ENCODE peak calls at places on chromosome 1, in five cellular contexts. W is stimulated activated CD4-positive, alpha-beta T cell treated with anti-CD3 and anti-CD28 coated beads, Interleukin-12 subunit alpha, Interleukin-12 subunit beta, amount 100 ng/mL, for 4 hours; Z is hepatic stellate cell; N is endothelial cell; L is left ventricle myocardium inferior. Q is an unnamed sample.

GRCh38 chr1:154752273-154753030 is 117.6 kb downstream of the KCNN3 start:
- DNase-seq in W (no peak), Z (no peak), N (no peak), L (no peak), Q (no peak)

GRCh38 chr1:58754056-58754613 is 29.7 kb downstream of the JUN start:
- DNase-seq in W (no peak), Z (no peak), N (no peak), L (no peak), Q (no peak)

GRCh38 chr1:44655609-44656008 is 18.7 kb downstream of the TMEM53 start:
- DNase-seq in W (no peak), Z (peak; percentile 58), N (peak; percentile 49), L (no peak), Q (peak; percentile 56)

GRCh38 chr1:71413441-71414170 is 332.8 kb upstream of the ZRANB2 start:
- DNase-seq in W (no peak), Z (no peak), N (no peak), L (no peak), Q (no peak)

GRCh38 chr1:9400425-9401079 is 107.9 kb downstream of the SPSB1 start:
- DNase-seq in W (no peak), Z (no peak), N (no peak), L (no peak), Q (no peak)

GRCh38 chr1:81114191-81114590 is 686.5 kb upstream of the ADGRL2 start:
- DNase-seq in W (no peak), Z (no peak), N (no peak), L (no peak), Q (no peak)

GRCh38 chr1:165355977-165356811 is at the start of gene LMX1A:
- DNase-seq in W (no peak), Z (no peak), N (peak; percentile 32), L (no peak), Q (peak; percentile 40)

GRCh38 chr1:241828576-241828975 is 19.4 kb upstream of the EXO1 start:
- DNase-seq in W (no peak), Z (no peak), N (no peak), L (no peak), Q (no peak)

GRCh38 chr1:29332204-29332603 is 95.9 kb downstream of the PTPRU start:
- DNase-seq in W (no peak), Z (no peak), N (peak; percentile 67), L (no peak), Q (no peak)

GRCh38 chr1:15088146-15089025 is 65.2 kb upstream of the TMEM51 start:
- DNase-seq in W (no peak), Z (peak; percentile 64), N (no peak), L (no peak), Q (no peak)

GRCh38 chr1:225709101-225709500 is 56.2 kb upstream of the ENAH start:
- DNase-seq in W (no peak), Z (no peak), N (no peak), L (no peak), Q (no peak)

GRCh38 chr1:222547944-222548671 is at the start of gene HHIPL2:
- DNase-seq in W (no peak), Z (no peak), N (no peak), L (no peak), Q (no peak)

GRCh38 chr1:22854688-22855565 is 117.7 kb downstream of the LACTBL1 start:
- DNase-seq in W (no peak), Z (no peak), N (no peak), L (no peak), Q (peak; percentile 12)

GRCh38 chr1:235429143-235429542 is 61.9 kb downstream of the TBCE start:
- DNase-seq in W (no peak), Z (no peak), N (no peak), L (no peak), Q (no peak)

GRCh38 chr1:173554541-173555250 is 48.2 kb downstream of the SLC9C2 start:
- DNase-seq in W (no peak), Z (no peak), N (no peak), L (no peak), Q (no peak)

GRCh38 chr1:148385371-148386030 is 97.6 kb downstream of the PPIAL4G start:
- DNase-seq in W (no peak), Z (no peak), N (no peak), L (no peak), Q (no peak)

GRCh38 chr1:230124187-230125128 is 57.4 kb downstream of the GALNT2 start:
- DNase-seq in W (no peak), Z (no peak), N (no peak), L (no peak), Q (no peak)

GRCh38 chr1:19322481-19322880 is 10.4 kb downstream of the SLC66A1 start:
- DNase-seq in W (no peak), Z (no peak), N (no peak), L (no peak), Q (no peak)

Q was measured in psoas muscle.